ENCODE peak calls at places on chromosomes 11 and 22, in eight cellular contexts. O is CD8-positive, alpha-beta memory T cell; V is keratinocyte; B is GM12892; D is substantia nigra; C is non-pigmented ciliary epithelial cell; W is PC-3; H is DMS79. T is an unnamed sample.
A peak's percentile ranks its signal among the peaks of the same experiment; 100 is the strongest.

GRCh38 chr22:37784829-37785495 is 22.8 kb upstream of the GCAT start:
- DNase-seq in H (no peak), D (no peak), V (no peak), O (no peak), B (no peak), C (no peak), W (peak; percentile 66), T (no peak)

GRCh38 chr22:37496651-37497599 is 10.7 kb upstream of the MFNG start:
- DNase-seq in W (peak; percentile 86), V (peak; percentile 41), H (no peak), D (no peak), O (no peak), C (peak; percentile 87), B (no peak), T (no peak)

GRCh38 chr11:10926801-10927200 is 68.9 kb upstream of the ZBED5 start:
- DNase-seq in H (no peak), O (no peak), V (peak; percentile 44), B (no peak), C (no peak), D (no peak), W (peak; percentile 90), T (no peak)

GRCh38 chr11:82842019-82842418 is 58.2 kb downstream of the PRCP start:
- DNase-seq in O (no peak), H (no peak), B (no peak), V (no peak), D (peak; percentile 62), C (no peak), W (no peak), T (peak; percentile 63)

GRCh38 chr22:22942511-22943329 is 55.1 kb downstream of the IGLL5 start:
- DNase-seq in V (peak; percentile 19), C (peak; percentile 15), B (no peak), H (no peak), O (peak; percentile 47), W (peak; percentile 66), D (peak; percentile 2), T (peak; percentile 32)

GRCh38 chr11:69054397-69055211 is 5.9 kb downstream of the TPCN2 start:
- DNase-seq in B (no peak), V (no peak), H (no peak), O (no peak), W (no peak), C (no peak), D (no peak), T (no peak)

GRCh38 chr11:32852142-32852541 is 22.4 kb downstream of the PRRG4 start:
- DNase-seq in V (peak; percentile 46), B (no peak), D (no peak), O (no peak), H (no peak), W (peak; percentile 23), C (no peak), T (no peak)

GRCh38 chr11:44306469-44307244 is 3.3 kb downstream of the ALX4 start:
- DNase-seq in O (no peak), B (no peak), V (no peak), W (no peak), H (no peak), D (no peak), C (no peak), T (no peak)

GRCh38 chr11:74134661-74135515 is 35.9 kb downstream of the C2CD3 start:
- DNase-seq in O (no peak), C (no peak), B (no peak), V (peak; percentile 77), D (no peak), W (no peak), H (peak; percentile 57), T (no peak)

GRCh38 chr11:128902515-128903066 is 11.4 kb downstream of the KCNJ5 start:
- DNase-seq in H (no peak), C (peak; percentile 44), V (no peak), B (no peak), W (no peak), O (no peak), D (no peak), T (no peak)

T was measured in head of caudate nucleus.